ENCODE peak calls at places on chromosomes 7 and 10, in five cellular contexts. X is activated B cell treated with CpG ODN at 0.5 μM for 24 hours, O is endothelial cell, Z is GM06990, R is foreskin keratinocyte. A is an unnamed sample.

GRCh38 chr7:19538036-19538435 is 170.8 kb downstream of the POLR1F start:
- DNase-seq in O (no peak), R (no peak), Z (no peak), X (no peak), A (no peak)

GRCh38 chr7:36506820-36507219 is 117.2 kb downstream of the ANLN start:
- DNase-seq in Z (no peak), R (no peak), O (no peak), X (no peak), A (no peak)

GRCh38 chr7:22601812-22602568 is 102.0 kb upstream of the STEAP1B start:
- DNase-seq in O (no peak), X (no peak), R (no peak), Z (no peak), A (no peak)

GRCh38 chr7:71131753-71132520 is at the start of gene GALNT17:
- DNase-seq in Z (peak), X (no peak), O (no peak), R (no peak), A (no peak)

GRCh38 chr10:45417746-45418145 is 43.7 kb downstream of the ALOX5 start:
- DNase-seq in Z (no peak), R (no peak), X (no peak), O (no peak), A (no peak)

GRCh38 chr7:151381333-151382078 is 28.3 kb downstream of the WDR86 start:
- DNase-seq in R (no peak), X (peak), O (no peak), Z (no peak), A (no peak)

GRCh38 chr7:105011771-105012502 is 2.1 kb upstream of the KMT2E start:
- DNase-seq in R (no peak), O (peak), Z (no peak), X (no peak), A (no peak)

GRCh38 chr7:2637066-2637471 is 5.3 kb downstream of the TTYH3 start:
- DNase-seq in O (no peak), X (no peak), R (no peak), Z (no peak), A (no peak)

GRCh38 chr10:77889277-77889903 is 37.2 kb downstream of the DLG5 start:
- DNase-seq in O (no peak), R (no peak), X (no peak), Z (no peak), A (no peak)

GRCh38 chr10:104304346-104304745 is 33.9 kb downstream of the ITPRIP start:
- DNase-seq in Z (no peak), R (no peak), X (no peak), O (no peak), A (no peak)

GRCh38 chr10:104303594-104304178 is 34.6 kb downstream of the ITPRIP start:
- DNase-seq in X (no peak), Z (no peak), R (no peak), O (no peak), A (no peak)

GRCh38 chr10:104300002-104300735 is 31.2 kb downstream of the GSTO2 start:
- DNase-seq in R (no peak), X (no peak), O (no peak), Z (no peak), A (no peak)

GRCh38 chr10:104300736-104301292 is 31.8 kb downstream of the GSTO2 start:
- DNase-seq in O (no peak), R (peak), X (no peak), Z (no peak), A (no peak)

DNA sequence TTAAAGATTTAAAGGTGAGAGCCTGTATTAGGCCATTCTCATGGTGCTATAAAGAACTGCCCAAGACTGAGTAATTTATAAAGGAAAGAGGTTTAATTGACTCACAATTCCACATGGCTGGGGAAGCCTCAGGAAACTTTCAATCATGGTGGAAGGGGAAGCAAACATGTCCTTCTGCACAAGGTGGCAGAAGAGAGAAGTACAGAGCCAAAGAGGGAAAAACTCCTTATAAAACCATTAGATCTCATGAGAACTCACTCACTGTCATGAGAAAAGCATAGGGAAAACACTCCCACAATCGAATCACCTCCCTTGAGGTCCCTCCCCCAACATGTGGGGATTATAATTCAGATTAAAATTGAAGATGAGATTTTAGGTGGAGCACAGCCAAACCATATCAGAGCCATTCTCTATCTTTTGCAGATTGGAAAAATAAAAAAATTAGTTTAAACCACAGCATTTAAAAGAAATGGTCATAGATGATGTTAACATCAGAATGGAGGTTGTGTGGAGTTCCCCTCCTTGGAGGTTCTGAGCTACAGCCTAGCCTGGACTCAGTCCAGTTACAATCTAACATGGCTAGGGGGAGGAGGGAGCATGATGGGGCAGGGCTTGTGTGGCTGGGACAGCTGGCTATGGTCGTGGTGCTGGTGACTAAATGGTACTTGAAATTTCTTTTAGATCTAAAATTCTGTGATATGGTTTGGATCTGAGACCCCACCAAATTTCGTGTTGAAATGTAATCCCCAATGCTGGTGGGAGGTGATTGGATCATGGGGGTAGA is 33.1 kb downstream of the GSTO2 start:
- DNase-seq in Z (no peak), X (no peak), O (no peak), R (no peak), A (no peak)
- TF ChIP-seq CTCF in Z (no peak), X (no peak), O (no peak), R (peak), A (no peak)

GRCh38 chr10:35611750-35612149 is 6.6 kb downstream of the GJD4 start:
- DNase-seq in O (no peak), Z (no peak), R (no peak), X (no peak), A (no peak)

GRCh38 chr10:35613107-35613440 is 7.9 kb downstream of the GJD4 start:
- DNase-seq in Z (no peak), R (no peak), X (no peak), O (no peak), A (no peak)

GRCh38 chr10:35612385-35613106 is 7.4 kb downstream of the GJD4 start:
- DNase-seq in R (no peak), O (no peak), Z (no peak), X (no peak), A (no peak)

GRCh38 chr10:35614312-35614711 is 9.2 kb downstream of the GJD4 start:
- DNase-seq in R (no peak), O (no peak), X (no peak), Z (no peak), A (no peak)

GRCh38 chr10:35613597-35614226 is 8.6 kb downstream of the GJD4 start:
- DNase-seq in Z (no peak), O (no peak), R (no peak), X (no peak), A (no peak)
- TF ChIP-seq CTCF in Z (peak), O (no peak), R (peak), X (no peak), A (no peak)

DNA sequence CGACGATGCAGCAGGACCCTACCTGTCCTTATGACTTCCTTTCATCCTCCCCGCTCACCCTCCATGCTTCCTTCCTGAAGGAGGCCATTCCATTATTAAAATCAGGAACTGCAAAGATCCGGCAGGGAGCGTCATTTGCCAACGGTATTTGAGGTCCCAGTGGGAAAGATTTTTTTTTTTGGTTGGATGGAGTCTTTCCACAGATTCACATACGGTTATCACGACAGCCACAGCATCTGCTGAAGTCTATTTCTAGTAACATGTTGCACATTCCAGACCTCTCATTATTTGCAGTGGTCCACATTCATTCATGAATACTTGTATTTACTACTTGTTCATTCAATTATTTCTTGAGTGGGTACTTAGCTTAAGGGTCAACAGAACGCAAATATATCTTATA is 94.7 kb upstream of the LYZL2 start:
- DNase-seq in Z (no peak), X (no peak), O (no peak), R (no peak), A (no peak)
- TF ChIP-seq CTCF in Z (no peak), X (no peak), O (no peak), R (no peak), A (no peak)

GRCh38 chr10:4229106-4229505 is 444.1 kb upstream of the KLF6 start:
- DNase-seq in Z (no peak), O (no peak), R (no peak), X (no peak), A (no peak)

GRCh38 chr10:4234661-4235060 is 449.7 kb upstream of the KLF6 start:
- DNase-seq in R (no peak), Z (no peak), X (no peak), O (no peak), A (no peak)

GRCh38 chr10:4227581-4227980 is 442.6 kb upstream of the KLF6 start:
- DNase-seq in R (no peak), X (no peak), Z (no peak), O (no peak), A (no peak)

GRCh38 chr10:4226941-4227540 is 442.0 kb upstream of the KLF6 start:
- DNase-seq in O (no peak), X (no peak), Z (no peak), R (no peak), A (no peak)

DNA sequence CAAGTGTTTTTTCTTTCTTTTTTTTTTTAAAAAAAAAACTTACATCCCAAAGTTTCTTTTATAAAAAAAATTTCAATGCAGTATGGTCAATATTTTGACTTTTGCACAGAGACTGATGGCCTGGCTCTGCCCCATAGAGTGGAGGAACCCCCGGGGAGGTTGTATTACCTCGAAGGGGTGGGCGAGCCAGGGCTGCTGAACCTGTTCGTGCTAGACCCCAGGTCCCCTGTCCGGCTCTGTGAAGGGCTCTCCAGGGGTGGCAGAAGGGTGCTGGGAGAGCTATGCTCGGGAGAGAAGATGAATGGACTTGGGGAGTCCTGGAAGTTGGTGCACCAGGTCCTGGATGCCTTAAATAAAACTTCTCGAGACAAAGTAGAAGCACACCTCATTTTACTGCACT is 446.4 kb upstream of the KLF6 start:
- DNase-seq in O (no peak), R (no peak), Z (no peak), X (no peak), A (no peak)
- TF ChIP-seq CTCF in O (no peak), R (no peak), Z (no peak), X (no peak), A (no peak)

DNA sequence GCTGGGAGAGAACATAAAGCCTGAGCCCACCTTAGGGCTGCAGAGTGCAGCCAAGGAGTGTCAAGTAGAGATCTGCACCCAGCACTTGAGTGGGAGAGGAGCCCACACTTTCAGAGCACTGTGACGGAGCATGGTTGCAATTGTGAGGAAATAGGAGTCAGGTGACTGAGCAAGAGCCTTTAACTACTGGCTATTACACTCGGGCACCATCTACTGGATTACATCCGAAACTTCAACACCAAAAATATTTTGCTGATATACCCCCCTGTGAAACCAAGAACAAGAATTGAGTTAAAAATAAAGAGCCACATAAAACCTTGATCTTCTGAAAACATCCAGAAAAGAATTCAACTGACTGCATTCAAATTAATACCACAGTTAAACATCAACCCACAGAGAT is 657.9 kb downstream of the NXPH1 start:
- DNase-seq in X (no peak), R (no peak), Z (no peak), O (no peak), A (no peak)
- TF ChIP-seq CTCF in X (no peak), R (no peak), Z (peak), O (no peak), A (no peak)

DNA sequence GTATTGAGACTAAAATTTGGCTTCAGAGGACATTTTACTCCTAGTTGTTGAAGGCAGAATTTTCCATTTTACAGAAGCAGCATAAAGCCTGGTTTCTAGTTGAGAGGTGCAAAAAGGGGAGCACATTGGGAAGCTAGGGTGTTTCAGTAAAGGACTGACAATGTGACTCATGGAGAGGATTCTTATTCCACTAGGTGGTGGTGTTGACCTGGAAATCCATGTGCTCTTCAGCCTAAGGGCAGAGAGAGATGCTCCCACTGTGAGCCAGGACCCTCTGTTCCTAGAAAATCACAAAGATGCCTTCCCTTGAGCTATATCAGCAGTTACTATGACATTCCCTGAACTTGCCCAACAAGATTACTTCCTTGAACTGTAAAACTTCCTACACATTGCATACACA is 687.8 kb downstream of the IPMK start:
- DNase-seq in Z (no peak), X (no peak), O (peak), R (peak), A (no peak)
- TF ChIP-seq CTCF in Z (peak), X (no peak), O (peak), R (peak), A (peak)